ENCODE peak calls at places on chromosomes 4 and X, in six cellular contexts. N, E, Z, R, Y and S are unnamed samples.

GRCh38 chr4:88827442-88827841 is 129.8 kb upstream of the NAP1L5 start:
- DNase-seq in N (no peak), E (no peak), Z (no peak), R (no peak), Y (no peak), S (no peak)

GRCh38 chr4:185738038-185738552 is 73.9 kb downstream of the SORBS2 start:
- DNase-seq in N (no peak), E (no peak), Z (no peak), R (no peak), Y (no peak), S (no peak)

GRCh38 chr4:151792995-151793394 is 32.2 kb upstream of the GATB start:
- DNase-seq in N (no peak), E (no peak), Z (no peak), R (no peak), Y (no peak), S (no peak)

GRCh38 chrX:134158821-134159512 is 78.0 kb upstream of the CCDC160 start:
- DNase-seq in N (no peak), E (no peak), Z (no peak), R (no peak), Y (no peak), S (no peak)

GRCh38 chr4:105963461-105964400 is 68.5 kb downstream of the NPNT start:
- DNase-seq in N (no peak), E (no peak), Z (peak), R (no peak), Y (no peak), S (no peak)

GRCh38 chr4:40916880-40917279 is 167.1 kb downstream of the NSUN7 start:
- DNase-seq in N (no peak), E (peak), Z (peak), R (peak), Y (no peak), S (no peak)

GRCh38 chrX:154695913-154696312 is 42.5 kb upstream of the CTAG2 start:
- DNase-seq in N (no peak), E (no peak), Z (no peak), R (no peak), Y (no peak), S (no peak)

GRCh38 chr4:185394568-185395254 is 1.0 kb downstream of the LRP2BP start:
- DNase-seq in N (no peak), E (no peak), Z (peak), R (no peak), Y (no peak), S (no peak)

GRCh38 chr4:121237069-121237399 is 72.9 kb upstream of the TNIP3 start:
- DNase-seq in N (no peak), E (no peak), Z (no peak), R (no peak), Y (no peak), S (no peak)

GRCh38 chrX:22159071-22159470 is 113.6 kb upstream of the CBLL2 start:
- DNase-seq in N (no peak), E (no peak), Z (peak), R (no peak), Y (no peak), S (no peak)

GRCh38 chr4:99104153-99104552 is 15.6 kb upstream of the ADH5 start:
- DNase-seq in N (no peak), E (no peak), Z (no peak), R (no peak), Y (no peak), S (no peak)

GRCh38 chr4:128060620-128061565 is at the start of gene LARP1B:
- DNase-seq in N (peak), E (peak), Z (peak), R (peak), Y (peak), S (peak)

GRCh38 chrX:104427693-104428092 is 138.3 kb upstream of the IL1RAPL2 start:
- DNase-seq in N (no peak), E (no peak), Z (no peak), R (no peak), Y (no peak), S (no peak)

GRCh38 chrX:150569155-150569477 is 695 bp downstream of the MTM1 start:
- DNase-seq in N (no peak), E (no peak), Z (peak), R (no peak), Y (peak), S (no peak)

GRCh38 chr4:80097395-80098177 is 24.6 kb upstream of the ANTXR2 start:
- DNase-seq in N (peak), E (no peak), Z (peak), R (no peak), Y (no peak), S (no peak)

GRCh38 chrX:35289952-35290351 is 347.4 kb downstream of the FAM47B start:
- DNase-seq in N (no peak), E (no peak), Z (no peak), R (no peak), Y (no peak), S (no peak)

GRCh38 chr4:186939226-186939625 is 215.6 kb upstream of the FAT1 start:
- DNase-seq in N (no peak), E (no peak), Z (no peak), R (peak), Y (no peak), S (no peak)

GRCh38 chr4:53490965-53491622 is 100.2 kb downstream of the LNX1 start:
- DNase-seq in N (peak), E (no peak), Z (peak), R (peak), Y (no peak), S (no peak)

GRCh38 chr4:168634276-168634802 is 137.5 kb downstream of the PALLD start:
- DNase-seq in N (peak), E (peak), Z (peak), R (peak), Y (no peak), S (no peak)

GRCh38 chr4:6271701-6272465 is 2.2 kb downstream of the WFS1 start:
- DNase-seq in N (no peak), E (peak), Z (peak), R (no peak), Y (no peak), S (no peak)

GRCh38 chr4:86592553-86593249 is 1.4 kb upstream of the PTPN13 start:
- DNase-seq in N (no peak), E (no peak), Z (peak), R (peak), Y (no peak), S (no peak)

GRCh38 chr4:140672366-140672765 is 83.8 kb downstream of the TBC1D9 start:
- DNase-seq in N (no peak), E (no peak), Z (no peak), R (no peak), Y (no peak), S (no peak)

GRCh38 chr4:111556861-111557260 is 588.4 kb upstream of the FAM241A start:
- DNase-seq in N (no peak), E (no peak), Z (peak), R (no peak), Y (no peak), S (no peak)

GRCh38 chrX:70025464-70025863 is 24.3 kb downstream of the AWAT2 start:
- DNase-seq in N (no peak), E (no peak), Z (no peak), R (no peak), Y (no peak), S (no peak)

GRCh38 chr4:56544573-56545131 is 39.1 kb downstream of the ARL9 start:
- DNase-seq in N (peak), E (peak), Z (peak), R (peak), Y (peak), S (peak)

DNA sequence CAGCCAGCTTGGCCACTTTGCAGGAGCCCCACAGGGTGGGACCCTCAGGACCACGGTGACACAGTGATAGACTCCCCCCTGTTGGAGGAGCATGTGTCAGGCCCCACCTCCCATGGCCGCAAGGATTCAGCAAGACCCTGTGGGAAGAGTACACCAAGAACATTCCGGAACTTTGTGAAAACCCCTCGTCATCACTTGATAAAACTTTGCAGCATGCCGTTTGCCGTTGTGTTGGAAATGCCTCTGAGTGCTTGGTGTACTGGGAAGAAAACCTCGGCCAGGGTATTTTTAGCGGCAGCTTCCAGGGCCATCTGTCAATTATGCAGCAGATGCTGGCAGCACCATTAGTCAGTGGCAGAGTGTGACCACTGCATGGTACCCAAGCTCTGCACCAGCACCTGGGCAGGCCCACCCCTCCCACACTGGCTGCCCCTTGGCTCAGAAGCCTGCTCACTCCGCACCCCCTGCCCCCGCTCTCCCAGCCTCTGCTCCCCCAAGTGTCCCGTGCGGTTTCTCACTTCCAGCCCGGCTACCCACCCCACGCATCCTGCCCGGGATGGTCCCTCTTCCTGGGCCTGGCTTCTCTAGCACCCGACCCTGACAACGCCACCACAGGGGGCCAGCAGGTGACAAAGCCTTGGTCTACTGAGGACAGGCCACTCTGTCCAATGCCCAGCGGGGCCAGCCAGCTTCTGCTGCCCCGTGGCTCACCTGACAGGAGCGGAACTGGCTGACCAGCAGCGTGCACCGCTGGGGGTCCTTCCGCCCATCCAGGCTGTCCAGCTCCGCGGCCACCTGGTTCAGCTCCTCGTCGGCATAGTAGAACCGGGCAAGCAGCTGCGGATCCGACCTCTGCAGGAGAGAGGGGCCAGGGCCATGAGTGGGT is 65.0 kb downstream of the ZFYVE28 start:
- DNase-seq in N (no peak), E (no peak), Z (no peak), R (no peak), Y (no peak), S (no peak)
- H3K27ac ChIP-seq in N (no peak), E (no peak), Z (no peak), R (no peak), Y (no peak), S (peak)

GRCh38 chrX:130039847-130040246 is 57.4 kb downstream of the BCORL1 start:
- DNase-seq in N (no peak), E (no peak), Z (no peak), R (no peak), Y (no peak), S (no peak)
- H3K27ac ChIP-seq in N (no peak), E (no peak), Z (no peak), R (no peak), Y (no peak), S (no peak)

GRCh38 chr4:793941-794621 is 31.8 kb downstream of the CPLX1 start:
- DNase-seq in N (no peak), E (no peak), Z (no peak), R (no peak), Y (no peak), S (peak)
- H3K27ac ChIP-seq in N (no peak), E (no peak), Z (no peak), R (no peak), Y (no peak), S (no peak)

GRCh38 chr4:156576946-156577345 is 394.7 kb downstream of the PDGFC start:
- DNase-seq in N (no peak), E (no peak), Z (no peak), R (no peak), Y (no peak), S (no peak)

GRCh38 chr4:156581282-156581681 is 390.3 kb downstream of the PDGFC start:
- DNase-seq in N (no peak), E (no peak), Z (no peak), R (no peak), Y (no peak), S (no peak)

GRCh38 chr4:156575430-156576073 is 396.0 kb downstream of the PDGFC start:
- DNase-seq in N (no peak), E (no peak), Z (peak), R (peak), Y (no peak), S (no peak)

GRCh38 chr4:156578713-156579112 is 392.9 kb downstream of the PDGFC start:
- DNase-seq in N (no peak), E (no peak), Z (peak), R (no peak), Y (no peak), S (no peak)

DNA sequence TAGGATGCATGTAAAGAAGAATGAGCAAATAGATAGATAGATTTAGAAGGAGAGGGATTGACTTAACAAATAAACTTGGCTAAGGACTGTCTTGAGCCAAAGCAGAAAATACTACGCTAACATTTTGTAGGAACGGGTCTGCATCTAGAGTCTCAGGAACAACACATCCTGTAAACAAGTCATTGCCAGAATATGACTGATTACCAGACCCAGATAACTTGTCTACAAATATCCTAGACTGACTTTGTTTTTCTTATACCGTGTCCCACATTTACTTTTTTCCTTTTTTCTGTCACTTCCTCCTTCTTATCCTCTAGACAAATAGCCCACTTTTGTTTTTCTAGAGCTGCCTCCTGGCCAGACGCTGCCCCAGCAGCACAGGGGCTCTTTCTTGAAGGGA is 393.6 kb downstream of the PDGFC start:
- DNase-seq in N (no peak), E (no peak), Z (no peak), R (no peak), Y (no peak), S (no peak)
- H3K27ac ChIP-seq in N (no peak), E (no peak), Z (no peak), R (no peak), Y (no peak), S (no peak)

GRCh38 chrX:66163447-66163846 is 600 bp upstream of the HEPH start:
- DNase-seq in N (no peak), E (no peak), Z (no peak), R (no peak), Y (no peak), S (no peak)

GRCh38 chrX:66164931-66165330 is 884 bp downstream of the HEPH start:
- DNase-seq in N (no peak), E (no peak), Z (no peak), R (no peak), Y (no peak), S (no peak)

GRCh38 chrX:66162331-66162822 is 1.7 kb upstream of the HEPH start:
- DNase-seq in N (no peak), E (no peak), Z (no peak), R (no peak), Y (no peak), S (no peak)

GRCh38 chrX:66163849-66164401 is at the start of gene HEPH:
- DNase-seq in N (peak), E (no peak), Z (no peak), R (peak), Y (no peak), S (no peak)

GRCh38 chrX:66164470-66164869 is 423 bp downstream of the HEPH start:
- DNase-seq in N (no peak), E (no peak), Z (no peak), R (peak), Y (no peak), S (no peak)
- H3K27ac ChIP-seq in N (peak), E (no peak), Z (no peak), R (peak), Y (no peak), S (no peak)

DNA sequence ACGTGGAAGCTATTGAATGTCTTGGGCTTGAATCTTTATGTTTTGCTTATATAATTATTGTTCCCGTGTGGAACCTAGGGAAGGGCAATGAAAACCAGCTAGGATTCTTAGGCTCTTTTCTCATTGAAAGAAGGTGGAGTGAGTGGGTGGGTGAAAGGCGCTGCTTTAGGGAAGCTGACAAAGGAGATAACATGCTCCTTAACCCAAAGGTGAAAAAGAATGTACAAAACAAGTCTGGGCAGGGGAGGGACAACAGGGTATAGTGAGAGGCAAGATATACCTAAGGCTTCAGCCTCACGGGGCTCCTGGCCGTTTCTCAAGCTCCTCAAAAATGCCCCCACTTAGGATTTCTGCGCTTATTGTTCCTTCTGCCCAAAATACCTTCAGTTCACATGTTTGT is 1.8 kb downstream of the SH2D1A start:
- DNase-seq in N (no peak), E (no peak), Z (no peak), R (no peak), Y (no peak), S (no peak)
- H3K27ac ChIP-seq in N (no peak), E (no peak), Z (no peak), R (no peak), Y (peak), S (no peak)

GRCh38 chrX:136154998-136155397 is 7.7 kb downstream of the FHL1 start:
- DNase-seq in N (no peak), E (no peak), Z (no peak), R (no peak), Y (no peak), S (no peak)

GRCh38 chrX:136157187-136157586 is 9.9 kb downstream of the FHL1 start:
- DNase-seq in N (no peak), E (no peak), Z (no peak), R (no peak), Y (no peak), S (no peak)

GRCh38 chrX:136159615-136160025 is 12.3 kb downstream of the FHL1 start:
- DNase-seq in N (no peak), E (no peak), Z (peak), R (no peak), Y (no peak), S (no peak)

GRCh38 chrX:136156560-136157117 is 9.3 kb downstream of the FHL1 start:
- DNase-seq in N (no peak), E (no peak), Z (no peak), R (no peak), Y (no peak), S (no peak)

GRCh38 chrX:136158685-136159084 is 11.4 kb downstream of the FHL1 start:
- DNase-seq in N (no peak), E (no peak), Z (no peak), R (no peak), Y (no peak), S (no peak)
- H3K27ac ChIP-seq in N (peak), E (no peak), Z (no peak), R (no peak), Y (no peak), S (no peak)

DNA sequence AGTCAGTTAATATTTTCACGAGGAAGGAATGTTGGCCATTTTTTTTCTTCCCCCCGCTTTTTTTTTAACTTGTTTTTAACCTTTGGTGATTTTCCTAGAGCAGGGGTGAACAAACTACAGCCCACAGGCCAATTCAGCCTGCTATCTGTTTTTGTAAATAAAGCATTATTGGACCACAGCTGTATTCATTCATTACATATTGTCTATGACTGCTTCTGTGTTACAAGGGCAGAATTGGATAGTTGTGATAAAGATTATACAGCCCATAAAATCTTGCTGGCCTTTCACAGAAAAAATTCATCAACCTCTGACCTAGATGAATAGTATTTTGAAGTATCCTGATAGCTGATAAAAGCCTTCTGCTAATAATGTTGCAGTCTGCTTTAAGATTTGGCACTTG is 63.3 kb downstream of the SMAD1 start:
- DNase-seq in N (no peak), E (no peak), Z (peak), R (no peak), Y (no peak), S (no peak)
- H3K27ac ChIP-seq in N (peak), E (peak), Z (peak), R (no peak), Y (no peak), S (no peak)

DNA sequence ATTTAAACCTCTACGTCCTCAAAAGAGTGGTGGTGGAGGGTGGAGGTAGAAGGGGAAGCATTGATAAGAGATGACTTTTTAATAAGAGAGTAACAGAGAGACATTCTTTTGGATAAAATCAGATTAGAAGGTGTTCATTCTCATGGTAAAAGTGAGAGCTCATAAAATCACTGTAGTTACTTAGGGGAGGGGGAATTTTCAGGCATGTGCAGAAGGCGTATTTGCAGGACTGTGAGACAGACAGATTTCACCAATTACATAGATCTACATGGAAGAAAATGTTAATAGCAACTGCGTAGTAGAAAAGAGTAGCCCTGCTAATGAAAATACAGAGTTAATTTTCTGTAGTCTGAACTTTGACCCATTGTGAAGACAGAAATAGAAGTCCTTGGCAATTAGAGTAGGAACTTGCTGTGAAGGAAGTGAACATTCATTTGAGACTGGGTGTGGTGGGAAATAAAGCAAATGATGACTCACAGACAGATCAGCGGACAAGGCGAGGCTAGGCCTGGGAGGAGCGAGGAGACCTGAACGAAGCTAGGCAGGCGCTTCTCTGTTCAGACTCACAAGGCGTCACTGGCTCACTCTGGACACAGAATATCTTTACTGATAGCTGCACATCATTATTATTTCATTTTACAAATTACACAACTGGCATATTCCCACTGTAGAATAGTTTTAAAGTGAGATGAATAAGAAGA is 57.2 kb upstream of the FAM9C start:
- DNase-seq in N (peak), E (peak), Z (peak), R (no peak), Y (peak), S (no peak)
- H3K27ac ChIP-seq in N (peak), E (peak), Z (peak), R (no peak), Y (no peak), S (no peak)